ENCODE peak calls at places on chromosome 13, in ten cellular contexts. T is HEK293T; R is EL; M is substantia nigra; U is stimulated activated CD4-positive, alpha-beta T cell treated with anti-CD3 and anti-CD28 coated beads, Interleukin-1b, Interleukin-23, amount 100 ng/mL, for 4 hours; K is AG09309; N is neural progenitor cell; D is activated T-cell treated with anti-CD3 and anti-CD28 coated beads for 1 hour; H is IMR-90; V is H9. G is an unnamed sample.

GRCh38 chr13:45536224-45536623 is 71.5 kb downstream of the COG3 start:
- DNase-seq in K (no peak), T (no peak), D (no peak), N (no peak), M (no peak), U (no peak), V (no peak), R (no peak), H (no peak), G (no peak)

GRCh38 chr13:79501538-79502232 is 20.7 kb downstream of the NDFIP2 start:
- DNase-seq in M (no peak), R (peak), D (no peak), H (peak), T (no peak), K (no peak), N (no peak), V (no peak), U (no peak), G (no peak)

GRCh38 chr13:32728327-32728726 is 142.1 kb downstream of the PDS5B start:
- DNase-seq in H (no peak), T (no peak), D (no peak), R (no peak), V (no peak), U (no peak), M (no peak), N (peak), K (no peak), G (no peak)

GRCh38 chr13:33409673-33410072 is 124.1 kb upstream of the STARD13 start:
- DNase-seq in U (no peak), M (no peak), K (no peak), N (no peak), V (no peak), H (no peak), T (no peak), D (no peak), R (no peak), G (no peak)

GRCh38 chr13:80341771-80342271 is 895 bp upstream of the SPRY2 start:
- DNase-seq in K (no peak), R (peak), V (peak), T (peak), H (peak), D (no peak), N (peak), M (peak), U (no peak), G (peak)

GRCh38 chr13:23796546-23796945 is 92.7 kb downstream of the MIPEP start:
- DNase-seq in M (no peak), K (no peak), V (no peak), T (no peak), N (no peak), R (no peak), H (peak), D (no peak), U (no peak), G (no peak)

GRCh38 chr13:110869805-110870706 is 44.8 kb downstream of the ANKRD10 start:
- DNase-seq in M (peak), H (peak), N (peak), D (no peak), T (peak), K (peak), R (peak), V (peak), U (no peak), G (peak)

GRCh38 chr13:101959016-101959415 is 442.8 kb downstream of the FGF14 start:
- DNase-seq in H (no peak), N (no peak), R (no peak), D (no peak), M (no peak), K (no peak), U (no peak), T (no peak), V (no peak), G (no peak)

GRCh38 chr13:27605610-27606200 is 14.6 kb downstream of the LNX2 start:
- DNase-seq in V (no peak), M (no peak), R (no peak), K (no peak), U (no peak), H (peak), N (no peak), T (no peak), D (no peak), G (no peak)

G was measured in left lobe of liver.